ENCODE peak calls at places on chromosomes 7 and 10, in four cellular contexts. Q, A, S and J are unnamed samples.

GRCh38 chr7:44967571-44968446 is 11.0 kb downstream of the MYO1G start:
- DNase-seq in A (no peak), S (no peak), Q (no peak), J (peak; percentile 77)

GRCh38 chr7:130303982-130304381 is 11.0 kb downstream of the CPA4 start:
- DNase-seq in A (no peak), S (no peak), Q (no peak), J (no peak)

GRCh38 chr10:4241724-4242345 is 456.8 kb upstream of the KLF6 start:
- DNase-seq in S (no peak), Q (peak; percentile 100), A (peak; percentile 87), J (peak; percentile 100)

GRCh38 chr7:42606217-42606905 is 305.5 kb downstream of the C7orf25 start:
- DNase-seq in Q (no peak), A (no peak), S (no peak), J (no peak)

GRCh38 chr10:28387141-28387540 is 84.3 kb upstream of the MPP7 start:
- DNase-seq in Q (no peak), A (no peak), S (no peak), J (no peak)

GRCh38 chr10:24849537-24850299 is 102.7 kb downstream of the PRTFDC1 start:
- DNase-seq in S (peak; percentile 82), Q (peak; percentile 58), A (no peak), J (no peak)

GRCh38 chr7:44914992-44915607 is 29.8 kb upstream of the PURB start:
- DNase-seq in S (no peak), A (no peak), Q (no peak), J (no peak)

GRCh38 chr7:6142871-6143380 is 111.8 kb downstream of the ANKRD61 start:
- DNase-seq in S (no peak), A (no peak), Q (no peak), J (no peak)

GRCh38 chr7:77409739-77410545 is 6.2 kb downstream of the GSAP start:
- DNase-seq in S (peak; percentile 81), A (no peak), Q (peak; percentile 45), J (no peak)

GRCh38 chr7:40500209-40500608 is 365.4 kb downstream of the SUGCT start:
- DNase-seq in S (no peak), Q (no peak), A (no peak), J (no peak)

GRCh38 chr10:3805791-3806381 is 20.9 kb upstream of the KLF6 start:
- DNase-seq in S (peak; percentile 77), A (peak; percentile 74), Q (peak; percentile 88), J (no peak)

GRCh38 chr7:134878731-134879295 is 99.4 kb downstream of the CALD1 start:
- DNase-seq in S (no peak), A (no peak), Q (no peak), J (no peak)
- H3K27ac ChIP-seq in S (no peak overlapping the region), A (no peak overlapping the region), Q (no peak overlapping the region), J (no peak overlapping the region)

DNA sequence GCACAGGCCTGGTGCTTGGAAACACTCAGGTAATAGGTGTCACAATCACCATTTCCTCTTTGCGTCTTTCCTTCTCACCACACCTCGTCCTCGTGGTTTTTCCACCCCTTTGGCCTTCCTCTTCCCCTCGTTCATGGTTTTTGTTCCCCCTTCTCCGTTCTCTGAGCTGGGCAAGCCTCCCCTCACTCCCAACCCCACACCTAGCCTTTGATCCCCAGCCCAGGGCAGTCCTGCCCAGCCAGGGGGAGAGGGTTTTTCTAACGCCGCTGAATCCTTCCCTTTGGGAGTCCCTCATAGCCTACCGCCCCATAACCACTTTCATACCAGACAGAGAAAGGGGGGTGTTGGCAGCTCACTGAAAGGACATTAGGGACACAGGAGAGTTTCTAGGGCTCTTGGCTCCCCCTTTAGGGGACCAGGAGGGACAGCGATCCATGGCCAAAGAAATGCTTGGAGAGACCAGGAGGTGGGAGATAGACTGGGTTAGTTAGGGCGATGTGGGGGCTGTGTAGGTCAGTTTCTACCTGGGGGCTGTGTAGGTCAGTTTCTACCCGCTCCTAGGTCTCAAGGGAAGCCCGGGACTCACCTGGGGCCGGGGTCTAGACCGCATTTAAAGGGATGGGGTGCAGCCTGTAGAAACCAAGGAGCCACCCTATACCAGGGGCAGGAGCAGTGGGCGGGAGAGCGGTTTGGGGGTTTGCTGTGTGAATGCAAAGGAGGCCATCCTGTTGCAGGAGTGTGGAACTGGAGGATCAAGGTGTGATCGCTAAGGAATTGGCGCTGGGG is 1.4 kb downstream of the EPHB4 start:
- DNase-seq in S (peak; percentile 40), Q (peak; percentile 43), A (no peak), J (peak; percentile 53)
- TF ChIP-seq CTCF in S (peak; percentile 58), Q (peak; percentile 43), A (peak; percentile 40), J (peak; percentile 40)

DNA sequence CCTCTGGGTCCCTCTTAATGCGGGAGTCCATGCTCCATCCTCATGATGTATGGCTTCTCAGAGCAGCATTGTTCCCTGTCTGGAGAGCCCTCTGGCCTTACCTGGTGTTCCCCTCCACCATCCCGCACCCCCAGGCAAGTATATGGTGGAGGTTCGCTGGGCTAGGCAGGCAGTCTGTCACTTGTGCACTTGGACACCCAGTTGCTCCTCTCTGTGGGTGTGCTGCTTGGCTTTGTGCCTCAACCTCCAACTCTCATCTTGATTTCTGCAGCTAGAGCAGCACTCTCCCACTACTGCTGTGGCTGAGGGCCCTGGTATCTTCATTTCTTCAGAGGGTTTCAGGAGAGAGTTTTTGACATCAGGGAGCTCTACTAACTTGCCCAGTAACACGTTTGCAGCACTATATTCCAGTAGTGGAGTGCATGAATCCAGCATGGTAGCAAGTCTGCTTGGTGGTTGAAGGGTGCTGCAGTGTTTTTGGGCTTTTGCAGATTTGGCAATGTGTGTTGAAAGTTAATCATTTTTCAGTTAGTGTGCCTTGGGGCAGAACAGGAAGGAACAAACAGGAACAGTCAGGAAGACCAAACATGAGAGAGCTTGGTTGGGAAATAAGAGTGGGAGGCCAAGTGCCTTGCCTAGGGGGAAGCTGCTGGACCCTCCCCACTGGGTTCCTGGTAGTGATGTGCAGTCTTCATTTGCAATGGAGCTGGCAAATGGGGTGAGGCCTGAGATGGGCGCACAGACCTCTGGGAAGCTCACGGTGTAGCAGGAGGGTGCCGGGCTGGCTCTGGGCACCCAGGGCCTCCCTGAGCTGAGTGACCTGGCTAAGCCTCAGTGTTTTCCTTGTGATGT is 37.4 kb downstream of the TSPAN14 start:
- DNase-seq in Q (no peak), S (no peak), A (no peak), J (no peak)
- H3K4me1 ChIP-seq in Q (no peaks in the 10 kb centered on the region), S (no peaks in the 10 kb centered on the region), A (peaks cover 8% of the 10 kb centered on the region), J (no peaks in the 10 kb centered on the region)

GRCh38 chr10:13759167-13759566 is 172.4 kb downstream of the PRPF18 start:
- DNase-seq in S (no peak), Q (peak; percentile 72), A (no peak), J (no peak)
- H3K27ac ChIP-seq in S (no peak overlapping the region), Q (peak overlapping the region; percentile 34), A (no peak overlapping the region), J (peak overlapping the region; percentile 57)

DNA sequence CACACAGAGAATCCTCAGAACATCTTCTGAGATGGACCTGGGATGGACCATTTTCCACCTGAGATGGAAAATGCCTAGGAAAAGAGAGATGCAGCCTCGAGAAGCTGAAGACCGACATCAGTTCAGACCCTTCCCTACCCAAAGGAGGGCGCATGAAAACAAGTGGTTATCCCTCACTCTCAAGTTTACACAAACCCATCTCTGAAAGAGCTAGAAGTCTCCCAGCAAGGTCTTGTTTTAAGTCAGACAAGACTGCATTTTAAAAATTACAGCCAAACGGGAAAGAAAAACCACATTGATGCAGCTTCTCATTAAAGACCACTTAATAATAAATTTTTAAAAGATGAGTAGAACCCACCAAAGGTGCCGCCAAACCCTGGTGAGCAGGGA is 1.3 kb downstream of the RAPGEF5 start:
- DNase-seq in Q (no peak), S (no peak), A (no peak), J (no peak)
- TF ChIP-seq CTCF in Q (no peak), S (no peak), A (no peak), J (no peak)

GRCh38 chr10:107436568-107436967 is 272.1 kb upstream of the SORCS1 start:
- DNase-seq in A (no peak), S (no peak), Q (no peak), J (no peak)
- H3K4me1 ChIP-seq in A (no peaks in the 10 kb centered on the region), S (no peaks in the 10 kb centered on the region), Q (no peaks in the 10 kb centered on the region), J (peaks cover 3% of the 10 kb centered on the region)